ENCODE peak calls at places on chromosomes 3 and 15, in eight cellular contexts. One of them, this sample, is unnamed.

GRCh38 chr3:138157743-138158142 is 17.0 kb downstream of the DBR1 start:
- DNase-seq in HFF-Myc: no peak
- DNase-seq in GM10248: no peak
- DNase-seq in fibroblast of pulmonary artery: no peak
- DNase-seq in keratinocyte: no peak
- DNase-seq in fibroblast of lung: no peak
- DNase-seq in B cell: no peak
- DNase-seq in AG04450: no peak
- DNase-seq in this sample: no peak

GRCh38 chr3:188179006-188179966 is 25.3 kb downstream of the LPP start:
- DNase-seq in keratinocyte: no peak
- DNase-seq in GM10248: no peak
- DNase-seq in fibroblast of pulmonary artery: peak
- DNase-seq in HFF-Myc: no peak
- DNase-seq in fibroblast of lung: peak
- DNase-seq in B cell: peak
- DNase-seq in AG04450: peak
- DNase-seq in this sample: peak

GRCh38 chr3:133487920-133488540 is 85.5 kb upstream of the CDV3 start:
- DNase-seq in keratinocyte: no peak
- DNase-seq in fibroblast of pulmonary artery: peak
- DNase-seq in AG04450: no peak
- DNase-seq in B cell: peak
- DNase-seq in fibroblast of lung: peak
- DNase-seq in GM10248: peak
- DNase-seq in HFF-Myc: no peak
- DNase-seq in this sample: no peak

GRCh38 chr3:31364711-31365110 is 168.0 kb upstream of the STT3B start:
- DNase-seq in keratinocyte: no peak
- DNase-seq in fibroblast of pulmonary artery: peak
- DNase-seq in HFF-Myc: no peak
- DNase-seq in GM10248: no peak
- DNase-seq in fibroblast of lung: peak
- DNase-seq in AG04450: no peak
- DNase-seq in B cell: no peak
- DNase-seq in this sample: no peak

GRCh38 chr15:92681141-92681622 is 25.6 kb upstream of the FAM174B start:
- DNase-seq in HFF-Myc: peak
- DNase-seq in B cell: no peak
- DNase-seq in fibroblast of pulmonary artery: peak
- DNase-seq in fibroblast of lung: peak
- DNase-seq in AG04450: peak
- DNase-seq in GM10248: no peak
- DNase-seq in keratinocyte: no peak
- DNase-seq in this sample: peak

GRCh38 chr3:138694287-138695007 is 85.9 kb downstream of the FAIM start:
- DNase-seq in B cell: no peak
- DNase-seq in HFF-Myc: peak
- DNase-seq in GM10248: no peak
- DNase-seq in fibroblast of pulmonary artery: peak
- DNase-seq in keratinocyte: peak
- DNase-seq in AG04450: peak
- DNase-seq in fibroblast of lung: peak
- DNase-seq in this sample: peak

GRCh38 chr3:197495059-197495455 is 60.7 kb downstream of the BDH1 start:
- DNase-seq in GM10248: peak
- DNase-seq in fibroblast of lung: no peak
- DNase-seq in fibroblast of pulmonary artery: no peak
- DNase-seq in B cell: no peak
- DNase-seq in keratinocyte: no peak
- DNase-seq in AG04450: no peak
- DNase-seq in HFF-Myc: no peak
- DNase-seq in this sample: no peak

GRCh38 chr15:85011210-85011571 is 29.5 kb downstream of the PDE8A start:
- DNase-seq in fibroblast of lung: no peak
- DNase-seq in keratinocyte: no peak
- DNase-seq in GM10248: no peak
- DNase-seq in B cell: no peak
- DNase-seq in HFF-Myc: no peak
- DNase-seq in fibroblast of pulmonary artery: no peak
- DNase-seq in AG04450: no peak
- DNase-seq in this sample: no peak

GRCh38 chr15:37098468-37099320 is 1.7 kb downstream of the MEIS2 start:
- DNase-seq in keratinocyte: no peak
- DNase-seq in GM10248: peak
- DNase-seq in fibroblast of pulmonary artery: no peak
- DNase-seq in fibroblast of lung: no peak
- DNase-seq in B cell: no peak
- DNase-seq in HFF-Myc: no peak
- DNase-seq in AG04450: no peak
- DNase-seq in this sample: no peak

GRCh38 chr3:121748638-121749275 is 784 bp downstream of the GOLGB1 start:
- DNase-seq in fibroblast of pulmonary artery: peak
- DNase-seq in HFF-Myc: no peak
- DNase-seq in AG04450: no peak
- DNase-seq in keratinocyte: no peak
- DNase-seq in B cell: peak
- DNase-seq in fibroblast of lung: peak
- DNase-seq in GM10248: no peak
- DNase-seq in this sample: no peak

GRCh38 chr15:74901612-74902063 is 5.0 kb downstream of the FAM219B start:
- DNase-seq in B cell: peak
- DNase-seq in GM10248: peak
- DNase-seq in fibroblast of lung: no peak
- DNase-seq in AG04450: peak
- DNase-seq in fibroblast of pulmonary artery: peak
- DNase-seq in keratinocyte: no peak
- DNase-seq in HFF-Myc: no peak
- DNase-seq in this sample: no peak

GRCh38 chr3:172973799-172974198 is 167.2 kb downstream of the SPATA16 start:
- DNase-seq in HFF-Myc: no peak
- DNase-seq in B cell: no peak
- DNase-seq in fibroblast of pulmonary artery: no peak
- DNase-seq in AG04450: no peak
- DNase-seq in keratinocyte: no peak
- DNase-seq in GM10248: no peak
- DNase-seq in fibroblast of lung: no peak
- DNase-seq in this sample: no peak

GRCh38 chr3:174957581-174958001 is 98.5 kb downstream of the NAALADL2 start:
- DNase-seq in GM10248: no peak
- DNase-seq in B cell: no peak
- DNase-seq in keratinocyte: peak
- DNase-seq in AG04450: no peak
- DNase-seq in fibroblast of pulmonary artery: peak
- DNase-seq in fibroblast of lung: peak
- DNase-seq in HFF-Myc: no peak
- DNase-seq in this sample: peak

GRCh38 chr15:64132217-64132616 is 19.3 kb upstream of the SNX22 start:
- DNase-seq in B cell: no peak
- DNase-seq in fibroblast of pulmonary artery: no peak
- DNase-seq in AG04450: no peak
- DNase-seq in keratinocyte: no peak
- DNase-seq in GM10248: no peak
- DNase-seq in HFF-Myc: no peak
- DNase-seq in fibroblast of lung: no peak
- DNase-seq in this sample: no peak
- TF ChIP-seq CTCF in B cell: no peak
- TF ChIP-seq CTCF in fibroblast of pulmonary artery: no peak
- TF ChIP-seq CTCF in AG04450: no peak
- TF ChIP-seq CTCF in keratinocyte: no peak
- TF ChIP-seq CTCF in GM10248: no peak
- TF ChIP-seq CTCF in HFF-Myc: no peak
- TF ChIP-seq CTCF in fibroblast of lung: no peak
- TF ChIP-seq CTCF in this sample: no peak

GRCh38 chr3:59442056-59442455 is 392.2 kb upstream of the CFAP20DC start:
- DNase-seq in fibroblast of pulmonary artery: no peak
- DNase-seq in keratinocyte: no peak
- DNase-seq in AG04450: no peak
- DNase-seq in fibroblast of lung: no peak
- DNase-seq in B cell: no peak
- DNase-seq in HFF-Myc: no peak
- DNase-seq in GM10248: no peak
- DNase-seq in this sample: no peak

GRCh38 chr3:59444676-59445075 is 394.9 kb upstream of the CFAP20DC start:
- DNase-seq in fibroblast of pulmonary artery: no peak
- DNase-seq in fibroblast of lung: no peak
- DNase-seq in AG04450: no peak
- DNase-seq in B cell: no peak
- DNase-seq in GM10248: no peak
- DNase-seq in keratinocyte: no peak
- DNase-seq in HFF-Myc: no peak
- DNase-seq in this sample: no peak

GRCh38 chr3:59446775-59447465 is 397.1 kb upstream of the CFAP20DC start:
- DNase-seq in AG04450: no peak
- DNase-seq in fibroblast of pulmonary artery: no peak
- DNase-seq in fibroblast of lung: peak
- DNase-seq in keratinocyte: no peak
- DNase-seq in HFF-Myc: no peak
- DNase-seq in GM10248: no peak
- DNase-seq in B cell: no peak
- DNase-seq in this sample: no peak

GRCh38 chr3:59444293-59444671 is 394.5 kb upstream of the CFAP20DC start:
- DNase-seq in keratinocyte: no peak
- DNase-seq in fibroblast of pulmonary artery: no peak
- DNase-seq in B cell: no peak
- DNase-seq in AG04450: no peak
- DNase-seq in HFF-Myc: no peak
- DNase-seq in fibroblast of lung: no peak
- DNase-seq in GM10248: no peak
- DNase-seq in this sample: no peak

DNA sequence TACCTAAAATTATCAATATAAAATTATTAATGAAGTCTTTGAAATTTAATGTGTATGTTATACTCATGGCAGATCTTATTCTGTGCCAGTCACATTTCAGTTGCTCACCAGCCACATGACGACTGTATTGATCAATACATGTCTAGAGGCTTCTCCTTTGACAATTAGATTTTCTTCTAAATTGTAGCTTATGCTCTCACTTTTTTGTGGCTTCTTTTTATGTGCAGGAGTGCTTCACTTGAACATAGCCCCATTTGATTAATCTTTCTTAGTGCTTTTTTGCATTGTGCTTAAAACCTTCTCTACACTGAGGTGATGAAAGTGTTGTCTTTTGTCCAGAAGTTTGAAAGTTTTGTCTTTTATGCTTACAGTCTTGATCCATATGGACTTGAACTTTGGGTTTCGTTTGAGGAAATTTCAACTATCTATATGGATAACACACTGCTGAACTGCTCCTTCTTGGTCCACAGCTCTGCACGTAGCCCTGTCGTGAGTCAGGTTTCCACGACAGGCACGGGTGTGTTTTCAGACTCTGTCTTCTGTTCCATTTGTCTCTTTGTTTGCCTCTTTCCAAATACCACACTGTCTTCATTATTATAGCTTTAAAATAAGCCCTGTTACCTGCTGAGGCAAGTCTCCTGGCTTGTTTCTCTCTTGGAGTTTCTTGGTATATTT is 393.9 kb upstream of the CFAP20DC start:
- DNase-seq in HFF-Myc: no peak
- DNase-seq in fibroblast of pulmonary artery: no peak
- DNase-seq in keratinocyte: no peak
- DNase-seq in GM10248: no peak
- DNase-seq in fibroblast of lung: no peak
- DNase-seq in B cell: no peak
- DNase-seq in AG04450: no peak
- DNase-seq in this sample: no peak
- TF ChIP-seq CTCF in HFF-Myc: no peak
- TF ChIP-seq CTCF in fibroblast of pulmonary artery: no peak
- TF ChIP-seq CTCF in keratinocyte: no peak
- TF ChIP-seq CTCF in GM10248: no peak
- TF ChIP-seq CTCF in fibroblast of lung: no peak
- TF ChIP-seq CTCF in B cell: no peak
- TF ChIP-seq CTCF in AG04450: no peak
- TF ChIP-seq CTCF in this sample: no peak

GRCh38 chr15:72534522-72534921 is 60.4 kb downstream of the ARIH1 start:
- DNase-seq in AG04450: no peak
- DNase-seq in HFF-Myc: no peak
- DNase-seq in B cell: no peak
- DNase-seq in fibroblast of pulmonary artery: no peak
- DNase-seq in keratinocyte: no peak
- DNase-seq in fibroblast of lung: no peak
- DNase-seq in GM10248: no peak
- DNase-seq in this sample: no peak

GRCh38 chr15:72536506-72536905 is 62.4 kb downstream of the ARIH1 start:
- DNase-seq in fibroblast of lung: peak
- DNase-seq in AG04450: no peak
- DNase-seq in GM10248: no peak
- DNase-seq in fibroblast of pulmonary artery: no peak
- DNase-seq in HFF-Myc: no peak
- DNase-seq in B cell: no peak
- DNase-seq in keratinocyte: no peak
- DNase-seq in this sample: no peak

GRCh38 chr15:72538931-72539330 is 64.8 kb downstream of the ARIH1 start:
- DNase-seq in GM10248: no peak
- DNase-seq in AG04450: no peak
- DNase-seq in keratinocyte: no peak
- DNase-seq in fibroblast of pulmonary artery: no peak
- DNase-seq in B cell: no peak
- DNase-seq in HFF-Myc: no peak
- DNase-seq in fibroblast of lung: no peak
- DNase-seq in this sample: no peak

GRCh38 chr15:72535911-72536310 is 61.8 kb downstream of the ARIH1 start:
- DNase-seq in HFF-Myc: peak
- DNase-seq in fibroblast of pulmonary artery: no peak
- DNase-seq in AG04450: no peak
- DNase-seq in GM10248: no peak
- DNase-seq in keratinocyte: no peak
- DNase-seq in fibroblast of lung: no peak
- DNase-seq in B cell: no peak
- DNase-seq in this sample: no peak

DNA sequence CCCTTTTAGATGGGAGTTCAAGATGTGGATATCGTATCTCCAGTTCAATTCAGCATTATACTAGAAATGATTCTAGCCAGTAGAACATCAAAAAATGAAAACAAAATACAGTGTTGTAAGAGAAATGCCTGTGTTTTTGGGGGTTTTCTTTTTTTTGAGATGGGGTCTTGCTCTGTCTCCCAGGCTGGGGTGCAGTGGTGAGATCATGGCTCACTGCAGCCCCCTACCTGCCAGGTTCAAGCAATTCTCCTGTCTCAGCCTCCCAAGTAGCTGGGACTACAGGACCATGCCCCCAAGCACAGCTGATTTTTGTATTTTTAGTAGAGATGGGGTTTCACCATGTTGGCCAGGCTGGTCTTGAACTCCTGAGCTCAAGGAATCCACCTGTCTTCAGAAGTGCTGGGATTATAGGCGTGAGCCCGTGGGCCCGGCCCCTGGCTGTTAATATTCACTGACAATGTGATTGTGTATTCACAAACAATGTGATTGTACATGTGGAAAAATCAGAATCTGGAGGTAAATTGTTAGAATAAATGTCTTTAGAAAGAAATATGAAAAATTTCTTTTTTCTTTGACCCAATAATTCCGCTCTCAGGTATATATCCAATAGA is 59.0 kb downstream of the ARIH1 start:
- DNase-seq in HFF-Myc: no peak
- DNase-seq in GM10248: no peak
- DNase-seq in B cell: no peak
- DNase-seq in fibroblast of pulmonary artery: no peak
- DNase-seq in fibroblast of lung: no peak
- DNase-seq in keratinocyte: no peak
- DNase-seq in AG04450: no peak
- DNase-seq in this sample: no peak
- TF ChIP-seq CTCF in HFF-Myc: peak
- TF ChIP-seq CTCF in GM10248: peak
- TF ChIP-seq CTCF in B cell: peak
- TF ChIP-seq CTCF in fibroblast of pulmonary artery: peak
- TF ChIP-seq CTCF in fibroblast of lung: peak
- TF ChIP-seq CTCF in keratinocyte: peak
- TF ChIP-seq CTCF in AG04450: peak
- TF ChIP-seq CTCF in this sample: peak

GRCh38 chr3:155983834-155984474 is 113.5 kb downstream of the GMPS start:
- DNase-seq in fibroblast of pulmonary artery: no peak
- DNase-seq in AG04450: no peak
- DNase-seq in fibroblast of lung: peak
- DNase-seq in HFF-Myc: no peak
- DNase-seq in GM10248: no peak
- DNase-seq in B cell: no peak
- DNase-seq in keratinocyte: no peak
- DNase-seq in this sample: no peak
- TF ChIP-seq CTCF in fibroblast of pulmonary artery: no peak
- TF ChIP-seq CTCF in AG04450: peak
- TF ChIP-seq CTCF in fibroblast of lung: no peak
- TF ChIP-seq CTCF in HFF-Myc: no peak
- TF ChIP-seq CTCF in GM10248: no peak
- TF ChIP-seq CTCF in B cell: no peak
- TF ChIP-seq CTCF in keratinocyte: no peak
- TF ChIP-seq CTCF in this sample: no peak